ENCODE peak calls at places on chromosomes 6 and 20, in seven cellular contexts. One of them, this sample, is unnamed.

GRCh38 chr6:34145161-34146020 is 496 bp downstream of the GRM4 start:
- DNase-seq in neural progenitor cell: peak
- DNase-seq in GM23338: peak
- DNase-seq in hepatocyte: peak
- DNase-seq in PC-3: peak
- DNase-seq in SK-N-SH: peak
- DNase-seq in OCI-LY7: peak
- DNase-seq in this sample: no peak

GRCh38 chr6:14871196-14871595 is 374.7 kb upstream of the JARID2 start:
- DNase-seq in hepatocyte: no peak
- DNase-seq in OCI-LY7: no peak
- DNase-seq in SK-N-SH: no peak
- DNase-seq in neural progenitor cell: no peak
- DNase-seq in GM23338: no peak
- DNase-seq in PC-3: no peak
- DNase-seq in this sample: no peak

GRCh38 chr20:58697201-58697866 is 4.7 kb downstream of the NPEPL1 start:
- DNase-seq in OCI-LY7: no peak
- DNase-seq in GM23338: no peak
- DNase-seq in PC-3: no peak
- DNase-seq in neural progenitor cell: no peak
- DNase-seq in hepatocyte: no peak
- DNase-seq in SK-N-SH: no peak
- DNase-seq in this sample: no peak

GRCh38 chr6:119986934-119987549 is 637.5 kb upstream of the MAN1A1 start:
- DNase-seq in SK-N-SH: no peak
- DNase-seq in GM23338: peak
- DNase-seq in neural progenitor cell: peak
- DNase-seq in OCI-LY7: peak
- DNase-seq in PC-3: no peak
- DNase-seq in hepatocyte: no peak
- DNase-seq in this sample: peak

GRCh38 chr6:125252891-125253290 is 48.9 kb downstream of the HDDC2 start:
- DNase-seq in PC-3: no peak
- DNase-seq in SK-N-SH: no peak
- DNase-seq in GM23338: no peak
- DNase-seq in neural progenitor cell: peak
- DNase-seq in hepatocyte: no peak
- DNase-seq in OCI-LY7: no peak
- DNase-seq in this sample: no peak

GRCh38 chr20:61932711-61933480 is 132.8 kb downstream of the TAF4 start:
- DNase-seq in OCI-LY7: no peak
- DNase-seq in neural progenitor cell: no peak
- DNase-seq in hepatocyte: no peak
- DNase-seq in GM23338: no peak
- DNase-seq in PC-3: no peak
- DNase-seq in SK-N-SH: no peak
- DNase-seq in this sample: no peak

GRCh38 chr20:44886276-44886671 is 769 bp downstream of the YWHAB start:
- DNase-seq in SK-N-SH: no peak
- DNase-seq in OCI-LY7: no peak
- DNase-seq in GM23338: peak
- DNase-seq in neural progenitor cell: no peak
- DNase-seq in hepatocyte: no peak
- DNase-seq in PC-3: no peak
- DNase-seq in this sample: no peak

GRCh38 chr20:42441196-42441861 is 748.4 kb downstream of the PTPRT start:
- DNase-seq in GM23338: no peak
- DNase-seq in hepatocyte: no peak
- DNase-seq in SK-N-SH: no peak
- DNase-seq in neural progenitor cell: no peak
- DNase-seq in PC-3: no peak
- DNase-seq in OCI-LY7: no peak
- DNase-seq in this sample: no peak

GRCh38 chr6:122007366-122007765 is 392.1 kb upstream of the HSF2 start:
- DNase-seq in neural progenitor cell: peak
- DNase-seq in PC-3: no peak
- DNase-seq in SK-N-SH: peak
- DNase-seq in GM23338: peak
- DNase-seq in hepatocyte: peak
- DNase-seq in OCI-LY7: no peak
- DNase-seq in this sample: no peak

GRCh38 chr20:275791-276190 is 14.8 kb downstream of the C20orf96 start:
- DNase-seq in OCI-LY7: no peak
- DNase-seq in SK-N-SH: no peak
- DNase-seq in PC-3: no peak
- DNase-seq in hepatocyte: no peak
- DNase-seq in neural progenitor cell: no peak
- DNase-seq in GM23338: no peak
- DNase-seq in this sample: no peak

GRCh38 chr6:33841070-33841469 is 37.3 kb upstream of the MLN start:
- DNase-seq in GM23338: no peak
- DNase-seq in PC-3: no peak
- DNase-seq in hepatocyte: no peak
- DNase-seq in neural progenitor cell: no peak
- DNase-seq in SK-N-SH: no peak
- DNase-seq in OCI-LY7: no peak
- DNase-seq in this sample: no peak

GRCh38 chr20:4120921-4121321 is 105.6 kb upstream of the RNF24 start:
- DNase-seq in OCI-LY7: no peak
- DNase-seq in PC-3: no peak
- DNase-seq in neural progenitor cell: no peak
- DNase-seq in GM23338: no peak
- DNase-seq in SK-N-SH: no peak
- DNase-seq in hepatocyte: no peak
- DNase-seq in this sample: no peak

GRCh38 chr20:44540834-44541233 is 19.0 kb upstream of the SERINC3 start:
- DNase-seq in OCI-LY7: no peak
- DNase-seq in hepatocyte: no peak
- DNase-seq in GM23338: peak
- DNase-seq in SK-N-SH: no peak
- DNase-seq in PC-3: no peak
- DNase-seq in neural progenitor cell: no peak
- DNase-seq in this sample: no peak

GRCh38 chr6:118869350-118869749 is 24.6 kb upstream of the ASF1A start:
- DNase-seq in OCI-LY7: no peak
- DNase-seq in GM23338: no peak
- DNase-seq in neural progenitor cell: no peak
- DNase-seq in SK-N-SH: no peak
- DNase-seq in PC-3: peak
- DNase-seq in hepatocyte: no peak
- DNase-seq in this sample: no peak

GRCh38 chr6:11110921-11111768 is at the start of gene ERVFRD-1:
- DNase-seq in SK-N-SH: no peak
- DNase-seq in neural progenitor cell: no peak
- DNase-seq in OCI-LY7: no peak
- DNase-seq in PC-3: no peak
- DNase-seq in hepatocyte: no peak
- DNase-seq in GM23338: no peak
- DNase-seq in this sample: no peak

GRCh38 chr6:33213166-33213988 is 5.1 kb downstream of the RING1 start:
- DNase-seq in SK-N-SH: peak
- DNase-seq in hepatocyte: no peak
- DNase-seq in OCI-LY7: no peak
- DNase-seq in PC-3: no peak
- DNase-seq in GM23338: peak
- DNase-seq in neural progenitor cell: peak
- DNase-seq in this sample: no peak

GRCh38 chr6:44556046-44556445 is 168.5 kb downstream of the CDC5L start:
- DNase-seq in hepatocyte: no peak
- DNase-seq in neural progenitor cell: no peak
- DNase-seq in SK-N-SH: no peak
- DNase-seq in PC-3: no peak
- DNase-seq in GM23338: no peak
- DNase-seq in OCI-LY7: no peak
- DNase-seq in this sample: no peak

DNA sequence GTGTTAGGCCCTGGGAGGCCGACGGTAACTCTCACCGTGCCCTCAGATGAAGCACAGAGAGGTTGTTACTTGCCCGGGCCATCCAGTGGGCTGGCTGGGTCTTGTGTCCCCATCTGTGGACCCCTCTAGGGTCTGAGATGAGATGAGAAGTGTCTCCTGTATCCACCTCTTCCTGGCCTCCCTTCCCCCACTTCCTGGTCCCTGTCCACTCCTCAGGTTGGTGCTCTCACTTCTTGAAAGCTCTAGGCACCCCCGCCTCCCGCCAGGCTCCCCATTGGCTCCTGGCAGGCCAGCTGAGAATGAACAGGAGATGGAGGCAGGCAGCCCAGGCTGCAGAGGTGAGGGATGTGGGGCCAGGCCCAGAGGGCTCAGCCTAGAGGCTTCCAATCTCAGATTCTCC is 1.5 kb downstream of the MMP24OS start:
- DNase-seq in GM23338: no peak
- DNase-seq in neural progenitor cell: no peak
- DNase-seq in OCI-LY7: no peak
- DNase-seq in SK-N-SH: no peak
- DNase-seq in hepatocyte: no peak
- DNase-seq in PC-3: no peak
- DNase-seq in this sample: no peak
- TF ChIP-seq EZH2phosphoT487 in GM23338: no peak
- TF ChIP-seq EZH2phosphoT487 in neural progenitor cell: no peak
- TF ChIP-seq EZH2phosphoT487 in OCI-LY7: no peak
- TF ChIP-seq EZH2phosphoT487 in SK-N-SH: no peak
- TF ChIP-seq EZH2phosphoT487 in hepatocyte: no peak
- TF ChIP-seq EZH2phosphoT487 in PC-3: no peak
- TF ChIP-seq EZH2phosphoT487 in this sample: no peak

DNA sequence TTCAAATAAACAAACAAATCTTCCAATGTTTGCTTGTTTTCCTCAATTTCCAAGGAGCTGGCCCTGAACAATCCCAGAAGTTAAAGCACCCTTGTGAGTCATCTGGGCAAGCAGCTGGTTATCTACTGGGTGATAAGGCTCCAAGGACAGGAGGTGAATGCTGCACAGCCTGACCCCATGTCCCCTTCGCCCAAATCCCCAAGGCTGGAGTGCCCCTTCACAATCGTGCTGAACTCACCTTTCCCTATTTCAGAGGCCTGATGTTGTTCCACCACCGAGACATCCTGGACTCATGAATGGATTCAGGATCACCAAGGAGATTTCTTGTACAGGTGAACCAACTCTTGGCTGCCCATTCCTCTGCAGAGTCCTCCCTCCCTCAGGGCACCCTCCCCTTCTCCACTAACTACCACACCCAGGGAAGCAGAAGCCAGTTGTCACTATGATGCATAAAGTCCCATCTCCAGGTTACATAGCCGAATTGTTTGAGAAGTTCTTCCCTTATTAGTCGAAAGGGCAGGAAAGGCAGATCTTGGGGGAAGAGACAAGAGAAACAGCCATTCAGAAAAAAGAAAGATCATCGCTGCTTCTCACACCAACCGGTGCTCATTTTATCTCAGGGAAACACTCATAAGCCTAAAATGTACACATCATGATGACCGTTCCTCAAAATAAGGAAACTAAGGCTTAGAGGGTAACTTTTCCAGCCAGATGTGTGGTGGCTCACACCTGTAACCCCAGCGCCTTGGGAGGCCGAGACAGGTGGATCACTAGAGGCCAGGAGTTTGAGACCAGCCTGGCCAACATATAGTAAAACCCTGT is 138.8 kb upstream of the RREB1 start:
- DNase-seq in OCI-LY7: no peak
- DNase-seq in PC-3: peak
- DNase-seq in hepatocyte: peak
- DNase-seq in GM23338: no peak
- DNase-seq in neural progenitor cell: no peak
- DNase-seq in SK-N-SH: no peak
- DNase-seq in this sample: no peak
- TF ChIP-seq EZH2phosphoT487 in OCI-LY7: no peak
- TF ChIP-seq EZH2phosphoT487 in PC-3: no peak
- TF ChIP-seq EZH2phosphoT487 in hepatocyte: no peak
- TF ChIP-seq EZH2phosphoT487 in GM23338: no peak
- TF ChIP-seq EZH2phosphoT487 in neural progenitor cell: no peak
- TF ChIP-seq EZH2phosphoT487 in SK-N-SH: no peak
- TF ChIP-seq EZH2phosphoT487 in this sample: no peak

DNA sequence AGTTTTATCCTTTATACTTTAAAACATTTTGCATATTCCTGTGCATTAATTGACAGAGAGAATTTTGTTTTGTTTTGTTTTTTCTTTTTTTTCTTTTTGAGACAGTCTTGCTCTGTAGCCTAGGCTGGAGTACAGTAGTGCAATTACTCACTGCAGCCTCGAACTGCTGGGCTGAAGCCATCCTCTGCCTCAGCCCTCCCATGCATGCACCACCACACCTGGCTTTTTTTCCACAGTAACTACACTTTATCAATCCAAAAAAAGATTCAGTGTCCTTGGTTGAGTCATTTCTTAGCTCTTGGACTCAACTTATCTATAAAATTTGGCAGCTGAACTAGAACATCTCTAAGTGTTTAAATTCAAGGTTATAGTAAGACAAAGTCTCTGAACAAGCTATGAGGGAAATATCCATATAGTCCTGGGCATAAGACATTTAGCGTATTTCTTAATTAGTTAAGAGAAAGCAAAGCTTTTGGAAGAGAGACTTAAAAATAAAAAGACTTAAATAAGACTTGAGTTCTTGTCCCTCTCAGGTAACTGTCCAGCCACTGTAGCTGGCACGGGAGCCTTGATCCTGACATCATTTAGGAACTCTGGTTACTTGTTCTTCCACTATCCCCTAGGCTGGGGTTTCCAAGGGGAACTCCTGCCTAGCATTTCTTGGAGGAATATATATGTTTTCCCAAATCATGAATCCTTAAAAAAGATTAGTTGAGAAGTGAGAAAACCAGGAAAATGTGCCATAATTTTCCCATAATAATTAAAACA is 300.1 kb downstream of the HACE1 start:
- DNase-seq in GM23338: no peak
- DNase-seq in SK-N-SH: no peak
- DNase-seq in PC-3: no peak
- DNase-seq in neural progenitor cell: no peak
- DNase-seq in OCI-LY7: no peak
- DNase-seq in hepatocyte: no peak
- DNase-seq in this sample: no peak
- TF ChIP-seq EZH2phosphoT487 in GM23338: no peak
- TF ChIP-seq EZH2phosphoT487 in SK-N-SH: no peak
- TF ChIP-seq EZH2phosphoT487 in PC-3: no peak
- TF ChIP-seq EZH2phosphoT487 in neural progenitor cell: no peak
- TF ChIP-seq EZH2phosphoT487 in OCI-LY7: no peak
- TF ChIP-seq EZH2phosphoT487 in hepatocyte: no peak
- TF ChIP-seq EZH2phosphoT487 in this sample: no peak

GRCh38 chr20:23049201-23049932 is at the start of gene THBD:
- DNase-seq in neural progenitor cell: peak
- DNase-seq in PC-3: peak
- DNase-seq in OCI-LY7: no peak
- DNase-seq in GM23338: peak
- DNase-seq in hepatocyte: peak
- DNase-seq in SK-N-SH: no peak
- DNase-seq in this sample: no peak

GRCh38 chr20:23047738-23048214 is 1.7 kb downstream of the THBD start:
- DNase-seq in neural progenitor cell: peak
- DNase-seq in hepatocyte: no peak
- DNase-seq in SK-N-SH: no peak
- DNase-seq in OCI-LY7: no peak
- DNase-seq in PC-3: no peak
- DNase-seq in GM23338: peak
- DNase-seq in this sample: no peak

GRCh38 chr20:23050847-23051627 is 1.6 kb upstream of the THBD start:
- DNase-seq in PC-3: peak
- DNase-seq in GM23338: peak
- DNase-seq in neural progenitor cell: peak
- DNase-seq in OCI-LY7: no peak
- DNase-seq in hepatocyte: peak
- DNase-seq in SK-N-SH: no peak
- DNase-seq in this sample: peak

GRCh38 chr20:23048283-23049200 is 930 bp downstream of the THBD start:
- DNase-seq in hepatocyte: peak
- DNase-seq in neural progenitor cell: peak
- DNase-seq in SK-N-SH: no peak
- DNase-seq in OCI-LY7: no peak
- DNase-seq in PC-3: peak
- DNase-seq in GM23338: peak
- DNase-seq in this sample: no peak

GRCh38 chr20:23049933-23050838 is 714 bp upstream of the THBD start:
- DNase-seq in SK-N-SH: no peak
- DNase-seq in PC-3: peak
- DNase-seq in OCI-LY7: no peak
- DNase-seq in GM23338: peak
- DNase-seq in hepatocyte: peak
- DNase-seq in neural progenitor cell: peak
- DNase-seq in this sample: no peak
- TF ChIP-seq EZH2phosphoT487 in SK-N-SH: no peak
- TF ChIP-seq EZH2phosphoT487 in PC-3: no peak
- TF ChIP-seq EZH2phosphoT487 in OCI-LY7: no peak
- TF ChIP-seq EZH2phosphoT487 in GM23338: no peak
- TF ChIP-seq EZH2phosphoT487 in hepatocyte: no peak
- TF ChIP-seq EZH2phosphoT487 in neural progenitor cell: no peak
- TF ChIP-seq EZH2phosphoT487 in this sample: no peak